ENCODE peak calls at places on chromosomes 4 and X, in eight cellular contexts. Q, N, S, W, V, A, I and K are unnamed samples. For H3K27me3, the result is how much of the 10 kb centered on the place peaks cover.

GRCh38 chr4:41678086-41678485 is 70.4 kb downstream of the PHOX2B start:
- DNase-seq in I (no peak), S (no peak), W (no peak), V (no peak), Q (no peak), N (no peak), A (no peak), K (no peak)

GRCh38 chr4:54657556-54658313 is at the start of gene KIT:
- DNase-seq in Q (peak), S (no peak), V (no peak), A (no peak), N (peak), W (peak), I (no peak), K (peak)

GRCh38 chr4:183443609-183444148 is 757 bp upstream of the CDKN2AIP start:
- DNase-seq in W (peak), N (peak), S (no peak), I (no peak), Q (no peak), A (no peak), V (no peak), K (no peak)

GRCh38 chrX:137427813-137428212 is 138.1 kb upstream of the ZIC3 start:
- DNase-seq in Q (no peak), I (no peak), N (no peak), S (no peak), W (peak), V (no peak), A (no peak), K (no peak)

GRCh38 chr4:127601029-127601428 is 31.7 kb upstream of the INTU start:
- DNase-seq in V (no peak), I (no peak), Q (no peak), N (no peak), W (no peak), S (no peak), A (no peak), K (no peak)

GRCh38 chr4:155582971-155583437 is 83.6 kb upstream of the GUCY1A1 start:
- DNase-seq in Q (no peak), S (no peak), N (no peak), V (no peak), W (no peak), A (no peak), I (no peak), K (no peak)

GRCh38 chr4:94516999-94517398 is 65.3 kb downstream of the PDLIM5 start:
- DNase-seq in S (no peak), I (no peak), Q (no peak), A (no peak), V (peak), N (peak), W (no peak), K (no peak)

GRCh38 chr4:21452931-21453330 is 495.6 kb downstream of the KCNIP4 start:
- DNase-seq in A (no peak), W (no peak), V (no peak), N (no peak), Q (no peak), S (no peak), I (no peak), K (no peak)

GRCh38 chr4:102454278-102454677 is 46.9 kb upstream of the NFKB1 start:
- DNase-seq in I (no peak), Q (no peak), A (no peak), N (no peak), S (no peak), V (no peak), W (no peak), K (peak)

GRCh38 chrX:148958896-148959295 is 458.5 kb downstream of the AFF2 start:
- DNase-seq in A (no peak), I (no peak), W (no peak), N (no peak), V (no peak), Q (no peak), S (no peak), K (no peak)

GRCh38 chr4:47862297-47862696 is 24.4 kb upstream of the CORIN start:
- DNase-seq in V (no peak), Q (no peak), A (no peak), S (no peak), W (no peak), I (no peak), N (no peak), K (no peak)

GRCh38 chr4:1644906-1645657 is 39.0 kb downstream of the FAM53A start:
- DNase-seq in I (no peak), N (no peak), Q (peak), A (no peak), W (peak), S (no peak), V (no peak), K (no peak)

GRCh38 chr4:138734746-138735145 is 280.8 kb upstream of the NOCT start:
- DNase-seq in V (no peak), N (no peak), W (no peak), S (no peak), Q (no peak), A (no peak), I (no peak), K (no peak)

GRCh38 chr4:113955948-113956347 is 23.5 kb downstream of the ARSJ start:
- DNase-seq in W (no peak), A (no peak), S (no peak), N (no peak), Q (no peak), I (peak), V (no peak), K (no peak)

GRCh38 chrX:50054147-50054546 is 131.8 kb downstream of the CLCN5 start:
- DNase-seq in A (no peak), W (peak), Q (no peak), V (no peak), N (no peak), S (no peak), I (no peak), K (no peak)

GRCh38 chr4:1470393-1470670 is 64.1 kb upstream of the NKX1-1 start:
- DNase-seq in A (no peak), V (no peak), W (no peak), S (no peak), Q (peak), I (no peak), N (no peak), K (no peak)

GRCh38 chr4:4659871-4660651 is 118.2 kb upstream of the STX18 start:
- DNase-seq in A (peak), V (peak), Q (no peak), I (no peak), N (peak), W (no peak), S (no peak), K (peak)

DNA sequence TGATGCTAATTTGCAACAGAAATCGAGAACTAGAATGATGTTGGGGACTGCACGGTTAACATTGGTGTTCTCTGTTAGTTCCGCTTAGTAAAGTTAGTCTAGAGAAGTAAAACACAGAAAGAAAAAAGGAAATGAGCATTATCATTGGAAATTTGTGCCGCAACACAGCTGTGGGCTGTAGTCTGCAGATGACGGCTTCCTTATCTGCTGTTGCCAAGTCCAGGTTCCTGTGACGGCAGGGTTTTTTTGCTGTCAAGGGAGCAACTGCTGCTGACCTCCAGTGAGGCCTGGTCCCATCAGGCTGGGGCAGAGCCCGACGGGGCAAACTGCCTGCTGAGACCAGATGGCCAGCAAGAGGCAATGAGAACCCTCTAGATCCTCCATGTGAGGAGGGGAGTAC is 38.9 kb upstream of the PHEX start:
- DNase-seq in V (no peak), S (no peak), W (no peak), A (no peak), Q (no peak), I (peak), N (peak), K (peak)
- TF ChIP-seq REST in V (no peak), S (no peak), W (no peak), A (no peak), Q (no peak), I (no peak), N (no peak), K (no peak)

GRCh38 chrX:134718329-134719317 is 60.4 kb upstream of the PLAC1 start:
- DNase-seq in I (peak), V (peak), Q (no peak), N (peak), S (no peak), W (peak), A (peak), K (peak)
- TF ChIP-seq POLR2AphosphoS5 in I (no peak), V (no peak), Q (peak), N (no peak), S (no peak), W (no peak), A (peak), K (no peak)

DNA sequence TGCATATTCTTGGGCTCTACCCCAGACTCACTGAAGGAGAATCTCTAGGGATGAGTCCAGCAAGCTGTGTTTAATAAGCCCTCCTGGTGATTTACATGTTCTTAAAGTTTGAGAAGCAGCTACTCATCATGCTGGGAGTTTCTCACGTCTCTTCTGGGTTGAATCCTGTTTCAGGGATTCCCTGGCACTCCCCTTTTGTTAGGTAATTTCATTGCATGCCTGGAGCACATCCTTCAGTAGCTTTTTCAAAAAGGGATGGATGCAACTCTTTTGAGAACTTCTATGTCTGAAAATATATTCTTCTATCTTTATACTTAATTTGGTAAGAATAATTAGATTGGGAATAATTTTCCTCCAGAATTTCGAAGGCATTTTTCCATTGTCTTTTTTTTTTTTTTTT is 4.4 kb downstream of the EVC start:
- DNase-seq in V (no peak), A (no peak), S (no peak), Q (no peak), W (no peak), N (no peak), I (no peak), K (no peak)
- H3K27me3 ChIP-seq in V (under half), A (under half), S (under half), Q (under half), W (under half), N (under half), I (under half), K (under half)

DNA sequence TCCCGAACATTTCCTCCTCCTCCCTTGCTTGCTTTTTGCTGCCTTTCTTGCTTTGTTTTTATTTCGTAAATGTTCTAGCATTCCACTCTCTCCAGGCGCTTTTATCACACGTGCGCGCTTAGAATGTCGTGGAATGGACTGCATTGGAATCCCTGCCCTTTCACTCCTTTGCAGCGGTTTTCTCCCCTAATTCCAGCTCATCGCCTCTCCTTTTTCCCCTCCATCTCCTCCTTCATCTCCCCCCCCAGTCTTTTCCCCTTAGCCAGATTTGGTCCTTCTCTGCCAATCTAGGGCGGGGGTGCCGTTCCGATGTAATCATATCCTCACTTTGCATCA is 578 bp downstream of the OGT start:
- DNase-seq in A (no peak), V (no peak), N (no peak), Q (no peak), W (no peak), S (no peak), I (no peak), K (no peak)
- TF ChIP-seq REST in A (no peak), V (no peak), N (no peak), Q (no peak), W (no peak), S (no peak), I (no peak), K (no peak)

DNA sequence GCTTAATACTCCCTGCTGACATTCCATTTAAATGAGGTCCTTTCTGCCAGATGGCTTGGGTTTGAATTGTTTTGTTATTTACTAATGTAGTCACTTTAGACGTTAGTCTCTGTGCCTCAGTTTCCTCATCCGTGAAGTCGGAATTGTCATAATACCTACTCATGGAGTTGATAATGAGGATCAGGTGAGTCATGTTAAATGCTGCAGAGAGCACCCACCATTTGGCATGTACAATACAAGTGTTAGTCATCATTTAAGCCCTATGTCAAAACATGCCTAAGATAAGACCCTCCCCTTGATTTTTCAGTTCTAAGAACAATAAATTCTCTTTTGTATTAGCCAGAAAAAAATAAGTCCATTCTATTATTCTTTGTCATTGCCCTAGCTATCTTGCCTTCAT is 534.8 kb upstream of the HTR2C start:
- DNase-seq in A (no peak), I (no peak), W (no peak), S (no peak), N (peak), Q (no peak), V (no peak), K (no peak)
- TF ChIP-seq POLR2AphosphoS5 in A (no peak), I (no peak), W (no peak), S (no peak), N (no peak), Q (no peak), V (no peak), K (no peak)

GRCh38 chr4:8857682-8858187 is 13.9 kb downstream of the HMX1 start:
- DNase-seq in Q (no peak), A (no peak), V (no peak), S (no peak), I (no peak), N (no peak), W (peak), K (no peak)
- H3K27me3 ChIP-seq in Q (under half), A (under half), V (under half), S (half or more), I (under half), N (under half), W (half or more), K (half or more)

DNA sequence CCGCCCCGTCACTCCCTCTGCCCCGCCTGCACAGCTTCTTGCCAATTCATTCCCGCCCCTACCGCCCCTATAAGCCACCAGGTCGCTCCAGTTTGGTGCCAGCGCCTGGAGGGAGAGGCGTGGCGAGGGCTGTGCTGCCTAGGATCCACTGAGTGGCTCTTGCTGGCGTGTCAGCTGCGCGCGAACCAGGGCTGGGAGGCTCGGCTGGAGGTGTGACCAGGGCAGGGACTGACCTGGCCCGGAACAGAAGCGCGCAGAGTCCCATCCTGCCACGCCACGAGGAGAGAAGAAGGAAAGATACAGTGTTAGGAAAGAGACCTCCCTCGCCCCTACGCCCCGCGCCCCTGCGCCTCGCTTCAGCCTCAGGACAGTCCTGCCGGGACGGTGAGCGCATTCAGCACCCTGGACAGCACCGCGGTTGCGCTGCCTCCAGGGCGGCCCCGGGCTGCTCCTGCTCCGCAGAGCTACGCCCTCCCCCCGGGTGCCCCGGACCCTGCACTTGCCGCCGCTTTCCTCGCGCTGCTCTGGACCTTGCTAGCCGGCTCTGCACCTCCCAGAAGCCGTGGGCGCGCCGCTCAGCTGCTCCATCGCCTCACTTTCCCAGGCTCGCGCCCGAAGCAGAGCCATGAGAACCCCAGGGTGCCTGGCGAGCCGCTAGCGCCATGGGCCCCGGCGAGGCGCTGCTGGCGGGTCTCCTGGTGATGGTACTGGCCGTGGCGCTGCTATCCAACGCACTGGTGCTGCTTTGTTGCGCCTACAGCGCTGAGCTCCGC is at the start of gene GPR78:
- DNase-seq in I (no peak), A (no peak), Q (peak), W (peak), V (no peak), S (no peak), N (peak), K (no peak)
- TF ChIP-seq REST in I (peak), A (peak), Q (peak), W (peak), V (peak), S (no peak), N (peak), K (peak)

DNA sequence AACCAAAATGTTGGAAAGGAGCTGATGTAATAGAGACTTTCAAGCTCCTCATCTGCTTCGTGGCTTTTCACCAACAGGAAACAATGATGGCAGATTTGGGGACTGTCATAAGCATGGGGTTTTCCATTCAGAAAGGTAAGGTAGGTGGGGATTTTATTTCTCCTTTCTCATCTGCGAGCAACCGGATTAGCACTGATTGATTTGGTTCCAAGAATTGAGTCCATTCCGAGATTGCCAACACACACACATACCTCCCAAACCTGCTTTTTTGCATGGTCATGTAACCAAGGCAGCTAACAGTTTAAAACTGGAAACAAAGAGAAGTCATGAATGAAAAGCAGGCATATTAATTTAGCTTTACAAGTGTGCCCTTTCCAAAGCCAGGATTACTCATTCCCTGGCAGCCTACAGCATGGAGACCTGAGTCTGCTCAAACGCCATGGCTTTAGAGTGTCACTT is 63.0 kb upstream of the LNX1 start:
- DNase-seq in W (no peak), S (no peak), N (no peak), A (no peak), I (peak), Q (no peak), V (no peak), K (no peak)
- TF ChIP-seq POLR2AphosphoS5 in W (no peak), S (no peak), N (no peak), A (no peak), I (no peak), Q (no peak), V (no peak), K (no peak)

GRCh38 chr4:2795558-2796260 is 2.8 kb downstream of the SH3BP2 start:
- DNase-seq in N (no peak), S (no peak), I (no peak), A (no peak), V (no peak), Q (peak), W (no peak), K (no peak)
- H3K27me3 ChIP-seq in N (under half), S (under half), I (under half), A (under half), V (under half), Q (under half), W (under half), K (under half)

GRCh38 chrX:22184096-22184495 is 88.6 kb upstream of the CBLL2 start:
- DNase-seq in I (no peak), V (no peak), W (no peak), N (no peak), Q (no peak), S (no peak), A (no peak), K (no peak)

GRCh38 chrX:22186165-22186564 is 86.5 kb upstream of the CBLL2 start:
- DNase-seq in Q (no peak), N (no peak), S (no peak), I (no peak), W (no peak), A (no peak), V (no peak), K (no peak)
- TF ChIP-seq REST in Q (no peak), N (no peak), S (no peak), I (no peak), W (no peak), A (no peak), V (no peak), K (no peak)